ENCODE peak calls at places on chromosomes 11 and 22, in seven cellular contexts. A, V, C, S, U, I and L are unnamed samples.

GRCh38 chr22:43155789-43156188 is 4.4 kb downstream of the TSPO start:
- DNase-seq in A (no peak), V (no peak), C (no peak), S (no peak), U (no peak), I (no peak), L (no peak)

GRCh38 chr22:20514658-20515406 is 7.4 kb downstream of the MED15 start:
- DNase-seq in A (no peak), V (no peak), C (peak; percentile 31), S (no peak), U (no peak), I (no peak), L (no peak)

GRCh38 chr11:126280595-126280994 is 2.3 kb upstream of the TIRAP start:
- DNase-seq in A (peak; percentile 45), V (no peak), C (no peak), S (no peak), U (no peak), I (no peak), L (peak; percentile 80)

GRCh38 chr11:35293034-35293433 is 126.3 kb downstream of the SLC1A2 start:
- DNase-seq in A (no peak), V (no peak), C (no peak), S (no peak), U (no peak), I (no peak), L (no peak)

GRCh38 chr11:8105666-8106065 is 24.7 kb downstream of the TUB start:
- DNase-seq in A (no peak), V (no peak), C (no peak), S (no peak), U (no peak), I (no peak), L (no peak)

GRCh38 chr22:31945478-31945815 is 1.1 kb downstream of the YWHAH start:
- DNase-seq in A (no peak), V (no peak), C (no peak), S (peak; percentile 26), U (no peak), I (no peak), L (no peak)

GRCh38 chr22:37504964-37505363 is 14.3 kb downstream of the CARD10 start:
- DNase-seq in A (no peak), V (no peak), C (no peak), S (no peak), U (no peak), I (no peak), L (no peak)

GRCh38 chr11:117426297-117426685 is 98.6 kb downstream of the CEP164 start:
- DNase-seq in A (peak; percentile 66), V (peak; percentile 77), C (peak; percentile 37), S (peak; percentile 52), U (peak; percentile 21), I (peak; percentile 59), L (no peak)

GRCh38 chr11:1310315-1310687 is 869 bp upstream of the TOLLIP start:
- DNase-seq in A (no peak), V (no peak), C (no peak), S (peak; percentile 24), U (no peak), I (no peak), L (no peak)

GRCh38 chr11:72972541-72973128 is 158.4 kb downstream of the ATG16L2 start:
- DNase-seq in A (no peak), V (no peak), C (no peak), S (no peak), U (no peak), I (no peak), L (no peak)

GRCh38 chr11:117039897-117040296 is 58.3 kb downstream of the SIK3 start:
- DNase-seq in A (no peak), V (no peak), C (no peak), S (no peak), U (no peak), I (no peak), L (no peak)

GRCh38 chr11:62922653-62923371 is 1.6 kb upstream of the CHRM1 start:
- DNase-seq in A (no peak), V (no peak), C (peak; percentile 59), S (no peak), U (no peak), I (no peak), L (no peak)

GRCh38 chr11:57315491-57315890 is 9.3 kb downstream of the TNKS1BP1 start:
- DNase-seq in A (no peak), V (no peak), C (no peak), S (no peak), U (no peak), I (no peak), L (no peak)

GRCh38 chr22:31150615-31151014 is 9.4 kb upstream of the RNF185 start:
- DNase-seq in A (no peak), V (no peak), C (no peak), S (no peak), U (no peak), I (no peak), L (no peak)

GRCh38 chr11:74671520-74672196 is 59.6 kb downstream of the CHRDL2 start:
- DNase-seq in A (no peak), V (no peak), C (peak; percentile 51), S (no peak), U (no peak), I (no peak), L (no peak)

GRCh38 chr11:119323532-119324033 is 6.7 kb upstream of the MCAM start:
- DNase-seq in A (peak; percentile 65), V (peak; percentile 75), C (peak; percentile 63), S (peak; percentile 85), U (peak; percentile 51), I (peak; percentile 92), L (peak; percentile 76)

DNA sequence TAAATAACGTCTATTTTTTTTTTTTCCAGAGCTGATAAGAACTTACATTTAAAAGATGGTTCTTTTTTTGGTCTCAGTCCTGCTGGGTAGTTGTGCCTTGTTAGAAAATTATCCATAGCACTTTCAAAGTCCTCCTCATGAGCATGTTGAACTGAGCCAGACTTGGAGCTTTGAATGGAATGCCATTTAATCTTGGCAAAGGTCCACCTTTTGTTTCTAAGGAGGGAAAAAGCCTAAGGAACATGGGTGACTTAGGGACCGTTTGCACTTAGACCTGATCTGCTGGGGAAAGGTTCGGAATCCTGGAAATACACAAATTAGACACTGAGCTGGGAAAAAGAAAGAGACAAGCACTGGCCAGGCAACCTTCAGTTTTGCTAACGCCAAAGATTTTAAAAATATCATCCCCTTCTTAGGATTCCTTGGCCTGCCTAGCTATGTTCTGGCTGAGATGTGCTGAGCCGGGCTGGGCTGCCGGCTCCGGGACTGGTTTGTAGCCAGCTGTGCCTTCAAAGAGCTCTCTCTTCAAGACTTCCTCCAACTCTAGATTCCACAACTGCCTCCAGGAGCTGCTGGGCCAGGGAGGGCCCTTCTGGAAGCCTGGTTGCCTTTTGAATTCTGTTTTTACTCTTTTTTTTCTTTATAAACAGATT is 67.4 kb downstream of the ENDOD1 start:
- DNase-seq in A (peak; percentile 34), V (peak; percentile 60), C (no peak), S (no peak), U (no peak), I (no peak), L (no peak)
- H3K27ac ChIP-seq in A (peak overlapping the region; percentile 20), V (peak overlapping the region; percentile 72), C (no peak overlapping the region), S (peak overlapping the region; percentile 20), U (no peak overlapping the region), I (peak overlapping the region; percentile 35), L (no peak overlapping the region)

GRCh38 chr11:106231591-106231990 is 154.1 kb downstream of the AASDHPPT start:
- DNase-seq in A (no peak), V (no peak), C (no peak), S (no peak), U (no peak), I (no peak), L (no peak)

GRCh38 chr11:106224172-106224571 is 146.7 kb downstream of the AASDHPPT start:
- DNase-seq in A (no peak), V (no peak), C (no peak), S (no peak), U (no peak), I (no peak), L (no peak)

GRCh38 chr11:106233191-106233590 is 155.7 kb downstream of the AASDHPPT start:
- DNase-seq in A (no peak), V (no peak), C (no peak), S (no peak), U (no peak), I (no peak), L (no peak)

GRCh38 chr11:106234794-106235193 is 157.3 kb downstream of the AASDHPPT start:
- DNase-seq in A (no peak), V (no peak), C (no peak), S (no peak), U (no peak), I (no peak), L (no peak)

GRCh38 chr11:106228996-106229395 is 151.5 kb downstream of the AASDHPPT start:
- DNase-seq in A (no peak), V (no peak), C (no peak), S (no peak), U (no peak), I (no peak), L (no peak)
- H3K27ac ChIP-seq in A (no peak overlapping the region), V (no peak overlapping the region), C (no peak overlapping the region), S (no peak overlapping the region), U (no peak overlapping the region), I (no peak overlapping the region), L (no peak overlapping the region)

GRCh38 chr11:129905402-129905801 is 10.0 kb upstream of the NFRKB start:
- DNase-seq in A (no peak), V (no peak), C (no peak), S (no peak), U (no peak), I (no peak), L (no peak)

GRCh38 chr11:129910360-129910759 is 15.0 kb upstream of the NFRKB start:
- DNase-seq in A (no peak), V (no peak), C (no peak), S (no peak), U (no peak), I (no peak), L (no peak)

GRCh38 chr11:129917231-129917630 is 21.9 kb upstream of the NFRKB start:
- DNase-seq in A (no peak), V (no peak), C (no peak), S (no peak), U (no peak), I (no peak), L (no peak)

GRCh38 chr11:129911298-129911697 is 15.9 kb upstream of the NFRKB start:
- DNase-seq in A (no peak), V (no peak), C (no peak), S (no peak), U (no peak), I (no peak), L (no peak)
- H3K27ac ChIP-seq in A (no peak overlapping the region), V (no peak overlapping the region), C (no peak overlapping the region), S (no peak overlapping the region), U (no peak overlapping the region), I (no peak overlapping the region), L (no peak overlapping the region)

GRCh38 chr22:44426981-44427380 is 71.1 kb downstream of the RTL6 start:
- DNase-seq in A (no peak), V (no peak), C (no peak), S (no peak), U (no peak), I (no peak), L (no peak)
- H3K27ac ChIP-seq in A (no peak overlapping the region), V (no peak overlapping the region), C (no peak overlapping the region), S (no peak overlapping the region), U (no peak overlapping the region), I (no peak overlapping the region), L (no peak overlapping the region)

DNA sequence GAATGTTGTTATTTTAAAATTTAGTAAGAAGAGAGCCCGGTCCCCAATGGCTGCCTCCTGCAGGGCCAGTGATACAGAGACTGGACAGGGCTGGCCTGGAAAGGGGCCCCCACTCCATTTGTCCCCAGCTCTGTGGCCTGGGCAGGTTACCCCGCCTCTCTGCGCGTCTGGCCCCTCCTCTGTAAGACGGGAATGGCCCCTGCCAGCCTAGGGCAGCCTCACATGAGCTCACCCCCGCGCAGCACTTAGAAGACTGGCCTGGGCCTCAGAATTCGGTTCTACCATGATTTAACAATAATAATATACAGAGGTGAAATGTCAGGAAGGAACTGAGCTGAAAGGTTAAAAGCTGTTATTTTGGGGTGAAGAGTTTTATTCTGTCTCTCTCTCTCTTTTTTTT is 1.3 kb downstream of the APOBEC3G start:
- DNase-seq in A (no peak), V (no peak), C (no peak), S (no peak), U (no peak), I (no peak), L (no peak)
- H3K27ac ChIP-seq in A (no peak overlapping the region), V (peak overlapping the region; percentile 74), C (no peak overlapping the region), S (peak overlapping the region; percentile 85), U (no peak overlapping the region), I (no peak overlapping the region), L (no peak overlapping the region)